ENCODE peak calls at places on chromosome 1, in four cellular contexts. One of them, this sample, is unnamed.

GRCh38 chr1:166062695-166063094 is 104.1 kb downstream of the FAM78B start:
- DNase-seq in left ventricle myocardium inferior: no peak
- DNase-seq in lower leg skin: peak
- DNase-seq in fibroblast of pulmonary artery: no peak
- DNase-seq in this sample: no peak

GRCh38 chr1:116161877-116162390 is 50.7 kb downstream of the MAB21L3 start:
- DNase-seq in left ventricle myocardium inferior: no peak
- DNase-seq in lower leg skin: no peak
- DNase-seq in fibroblast of pulmonary artery: no peak
- DNase-seq in this sample: no peak

GRCh38 chr1:42924249-42925131 is 34.2 kb downstream of the SLC2A1 start:
- DNase-seq in left ventricle myocardium inferior: peak
- DNase-seq in lower leg skin: peak
- DNase-seq in fibroblast of pulmonary artery: peak
- DNase-seq in this sample: peak

GRCh38 chr1:59703226-59703917 is 111.4 kb upstream of the HOOK1 start:
- DNase-seq in left ventricle myocardium inferior: no peak
- DNase-seq in lower leg skin: no peak
- DNase-seq in fibroblast of pulmonary artery: peak
- DNase-seq in this sample: peak

GRCh38 chr1:6889875-6890480 is 104.7 kb downstream of the CAMTA1 start:
- DNase-seq in left ventricle myocardium inferior: no peak
- DNase-seq in lower leg skin: no peak
- DNase-seq in fibroblast of pulmonary artery: peak
- DNase-seq in this sample: peak

GRCh38 chr1:78831731-78832360 is 174.7 kb downstream of the ADGRL4 start:
- DNase-seq in left ventricle myocardium inferior: no peak
- DNase-seq in lower leg skin: no peak
- DNase-seq in fibroblast of pulmonary artery: peak
- DNase-seq in this sample: peak

GRCh38 chr1:59414406-59415133 is 117.7 kb downstream of the FGGY start:
- DNase-seq in left ventricle myocardium inferior: no peak
- DNase-seq in lower leg skin: no peak
- DNase-seq in fibroblast of pulmonary artery: peak
- DNase-seq in this sample: peak

GRCh38 chr1:31639543-31639942 is 5.1 kb downstream of the PEF1 start:
- DNase-seq in left ventricle myocardium inferior: no peak
- DNase-seq in lower leg skin: no peak
- DNase-seq in fibroblast of pulmonary artery: peak
- DNase-seq in this sample: peak

GRCh38 chr1:42305639-42306038 is 29.4 kb downstream of the FOXJ3 start:
- DNase-seq in left ventricle myocardium inferior: no peak
- DNase-seq in lower leg skin: no peak
- DNase-seq in fibroblast of pulmonary artery: peak
- DNase-seq in this sample: no peak

GRCh38 chr1:178520803-178521202 is 7.9 kb downstream of the TEX35 start:
- DNase-seq in left ventricle myocardium inferior: no peak
- DNase-seq in lower leg skin: no peak
- DNase-seq in fibroblast of pulmonary artery: no peak
- DNase-seq in this sample: no peak

GRCh38 chr1:51966559-51966958 is 23.9 kb downstream of the RAB3B start:
- DNase-seq in left ventricle myocardium inferior: no peak
- DNase-seq in lower leg skin: no peak
- DNase-seq in fibroblast of pulmonary artery: no peak
- DNase-seq in this sample: peak

GRCh38 chr1:171844381-171844780 is 3.1 kb downstream of the DNM3 start:
- DNase-seq in left ventricle myocardium inferior: no peak
- DNase-seq in lower leg skin: no peak
- DNase-seq in fibroblast of pulmonary artery: no peak
- DNase-seq in this sample: no peak

GRCh38 chr1:171845998-171846397 is 4.7 kb downstream of the DNM3 start:
- DNase-seq in left ventricle myocardium inferior: no peak
- DNase-seq in lower leg skin: no peak
- DNase-seq in fibroblast of pulmonary artery: no peak
- DNase-seq in this sample: no peak

GRCh38 chr1:171841050-171841910 is at the start of gene DNM3:
- DNase-seq in left ventricle myocardium inferior: peak
- DNase-seq in lower leg skin: peak
- DNase-seq in fibroblast of pulmonary artery: peak
- DNase-seq in this sample: peak

GRCh38 chr1:171841931-171842723 is 829 bp downstream of the DNM3 start:
- DNase-seq in left ventricle myocardium inferior: no peak
- DNase-seq in lower leg skin: peak
- DNase-seq in fibroblast of pulmonary artery: no peak
- DNase-seq in this sample: no peak
- H3K4me3 ChIP-seq in left ventricle myocardium inferior: peak
- H3K4me3 ChIP-seq in lower leg skin: peak
- H3K4me3 ChIP-seq in fibroblast of pulmonary artery: peak
- H3K4me3 ChIP-seq in this sample: peak

GRCh38 chr1:232992227-232992626 is 41.8 kb downstream of the NTPCR start:
- DNase-seq in left ventricle myocardium inferior: no peak
- DNase-seq in lower leg skin: peak
- DNase-seq in fibroblast of pulmonary artery: no peak
- DNase-seq in this sample: no peak
- TF ChIP-seq CTCF in left ventricle myocardium inferior: no peak
- TF ChIP-seq CTCF in lower leg skin: no peak
- TF ChIP-seq CTCF in fibroblast of pulmonary artery: no peak
- TF ChIP-seq CTCF in this sample: no peak

GRCh38 chr1:2186901-2187300 is 7.7 kb downstream of the FAAP20 start:
- DNase-seq in left ventricle myocardium inferior: no peak
- DNase-seq in lower leg skin: no peak
- DNase-seq in fibroblast of pulmonary artery: no peak
- DNase-seq in this sample: no peak
- H3K4me3 ChIP-seq in left ventricle myocardium inferior: no peak
- H3K4me3 ChIP-seq in lower leg skin: no peak
- H3K4me3 ChIP-seq in fibroblast of pulmonary artery: no peak
- H3K4me3 ChIP-seq in this sample: no peak

GRCh38 chr1:9324246-9325096 is 31.8 kb downstream of the SPSB1 start:
- DNase-seq in left ventricle myocardium inferior: no peak
- DNase-seq in lower leg skin: no peak
- DNase-seq in fibroblast of pulmonary artery: no peak
- DNase-seq in this sample: no peak

GRCh38 chr1:9321986-9322715 is 29.5 kb downstream of the SPSB1 start:
- DNase-seq in left ventricle myocardium inferior: no peak
- DNase-seq in lower leg skin: no peak
- DNase-seq in fibroblast of pulmonary artery: no peak
- DNase-seq in this sample: no peak

GRCh38 chr1:9320520-9321479 is 28.1 kb downstream of the SPSB1 start:
- DNase-seq in left ventricle myocardium inferior: no peak
- DNase-seq in lower leg skin: no peak
- DNase-seq in fibroblast of pulmonary artery: no peak
- DNase-seq in this sample: peak

GRCh38 chr1:9321480-9321849 is 28.8 kb downstream of the SPSB1 start:
- DNase-seq in left ventricle myocardium inferior: no peak
- DNase-seq in lower leg skin: no peak
- DNase-seq in fibroblast of pulmonary artery: peak
- DNase-seq in this sample: peak

GRCh38 chr1:9322845-9323244 is 30.2 kb downstream of the SPSB1 start:
- DNase-seq in left ventricle myocardium inferior: peak
- DNase-seq in lower leg skin: no peak
- DNase-seq in fibroblast of pulmonary artery: no peak
- DNase-seq in this sample: no peak
- TF ChIP-seq CTCF in left ventricle myocardium inferior: peak
- TF ChIP-seq CTCF in lower leg skin: no peak
- TF ChIP-seq CTCF in fibroblast of pulmonary artery: no peak
- TF ChIP-seq CTCF in this sample: no peak

GRCh38 chr1:231541842-231542241 is 13.4 kb downstream of the TSNAX start:
- DNase-seq in left ventricle myocardium inferior: no peak
- DNase-seq in lower leg skin: no peak
- DNase-seq in fibroblast of pulmonary artery: peak
- DNase-seq in this sample: no peak

GRCh38 chr1:231533240-231533639 is 4.8 kb downstream of the TSNAX start:
- DNase-seq in left ventricle myocardium inferior: no peak
- DNase-seq in lower leg skin: no peak
- DNase-seq in fibroblast of pulmonary artery: no peak
- DNase-seq in this sample: no peak

GRCh38 chr1:231540847-231541246 is 12.4 kb downstream of the TSNAX start:
- DNase-seq in left ventricle myocardium inferior: no peak
- DNase-seq in lower leg skin: no peak
- DNase-seq in fibroblast of pulmonary artery: no peak
- DNase-seq in this sample: no peak

GRCh38 chr1:231534703-231535159 is 6.3 kb downstream of the TSNAX start:
- DNase-seq in left ventricle myocardium inferior: no peak
- DNase-seq in lower leg skin: no peak
- DNase-seq in fibroblast of pulmonary artery: no peak
- DNase-seq in this sample: no peak

DNA sequence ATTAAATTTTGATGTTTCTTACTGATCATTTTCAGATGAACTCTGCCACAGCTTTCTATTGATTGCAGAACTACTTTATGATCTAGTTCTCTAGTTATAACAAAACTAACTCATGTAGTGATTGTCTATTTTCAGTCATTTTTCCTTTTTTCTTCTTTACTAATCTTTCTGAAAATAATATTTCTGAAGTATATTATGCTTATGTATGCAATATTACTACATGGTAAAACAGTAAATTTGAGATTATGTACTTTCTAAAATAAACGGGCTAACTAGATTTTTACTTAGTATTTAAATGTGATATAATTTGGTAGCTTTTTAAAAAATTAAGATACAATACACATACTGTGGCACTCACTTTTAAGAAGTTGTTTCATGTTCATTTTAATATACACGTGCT is 7.6 kb downstream of the TSNAX start:
- DNase-seq in left ventricle myocardium inferior: no peak
- DNase-seq in lower leg skin: no peak
- DNase-seq in fibroblast of pulmonary artery: no peak
- DNase-seq in this sample: no peak
- H3K4me3 ChIP-seq in left ventricle myocardium inferior: no peak
- H3K4me3 ChIP-seq in lower leg skin: no peak
- H3K4me3 ChIP-seq in fibroblast of pulmonary artery: no peak
- H3K4me3 ChIP-seq in this sample: no peak

DNA sequence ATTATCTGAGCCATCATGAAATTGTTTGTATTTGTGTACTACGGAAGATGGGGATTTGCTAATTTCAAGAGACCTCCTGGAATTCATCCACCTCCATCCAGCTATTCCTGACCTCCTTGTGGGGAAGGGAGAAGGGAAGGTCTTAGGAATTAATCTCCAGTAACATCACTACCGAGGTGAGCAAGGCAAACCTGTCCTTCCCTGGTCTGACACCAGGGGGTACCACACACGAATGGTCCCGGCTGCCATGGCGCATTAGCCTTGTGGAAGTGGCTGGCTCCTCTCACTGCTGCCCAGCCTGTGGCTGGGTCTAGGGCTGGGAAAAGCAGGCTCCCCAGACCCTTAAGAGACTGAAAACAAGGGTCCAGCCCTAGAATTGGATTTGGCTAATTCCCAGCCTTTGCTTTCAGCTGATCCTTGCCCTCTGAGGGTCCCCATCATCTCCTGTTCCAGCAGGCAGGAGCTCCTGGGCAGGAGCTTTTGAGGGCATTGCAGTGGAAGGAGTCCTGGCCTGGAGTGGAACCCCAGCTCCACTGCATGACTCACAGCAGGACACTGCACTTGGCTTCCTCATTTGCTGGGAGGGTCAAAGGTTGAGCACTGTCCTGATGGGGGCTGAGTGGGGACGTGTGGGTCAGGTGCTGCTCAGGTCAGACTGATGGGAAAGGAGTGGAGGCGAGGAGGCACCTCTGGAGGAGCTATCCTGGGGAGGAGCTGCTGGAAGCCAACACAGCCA is 34.8 kb downstream of the RIMS3 start:
- DNase-seq in left ventricle myocardium inferior: no peak
- DNase-seq in lower leg skin: no peak
- DNase-seq in fibroblast of pulmonary artery: peak
- DNase-seq in this sample: peak
- TF ChIP-seq CTCF in left ventricle myocardium inferior: peak
- TF ChIP-seq CTCF in lower leg skin: no peak
- TF ChIP-seq CTCF in fibroblast of pulmonary artery: peak
- TF ChIP-seq CTCF in this sample: peak

DNA sequence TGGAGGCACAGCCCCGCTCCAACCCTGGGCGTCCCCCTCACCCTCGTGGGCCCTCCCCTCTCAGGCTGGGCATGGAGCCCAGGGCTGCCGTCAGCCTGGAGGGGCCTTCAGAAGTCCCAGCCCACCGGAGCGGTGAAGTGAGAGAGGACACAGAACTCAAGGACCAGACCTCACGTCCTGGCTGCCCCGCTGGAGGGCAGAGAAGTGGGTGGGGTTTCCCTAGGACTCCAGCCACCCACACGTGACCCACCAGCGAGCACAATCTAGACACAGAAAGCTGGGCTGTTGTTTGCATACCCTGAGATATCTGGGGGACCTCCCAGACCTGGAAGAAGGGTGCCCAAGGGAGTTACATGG is 59.2 kb downstream of the CASZ1 start:
- DNase-seq in left ventricle myocardium inferior: peak
- DNase-seq in lower leg skin: no peak
- DNase-seq in fibroblast of pulmonary artery: no peak
- DNase-seq in this sample: no peak
- H3K4me3 ChIP-seq in left ventricle myocardium inferior: peak
- H3K4me3 ChIP-seq in lower leg skin: no peak
- H3K4me3 ChIP-seq in fibroblast of pulmonary artery: no peak
- H3K4me3 ChIP-seq in this sample: no peak

GRCh38 chr1:54227091-54227602 is 27.2 kb downstream of the MRPL37 start:
- DNase-seq in left ventricle myocardium inferior: no peak
- DNase-seq in lower leg skin: no peak
- DNase-seq in fibroblast of pulmonary artery: peak
- DNase-seq in this sample: peak

GRCh38 chr1:54225986-54226559 is 26.1 kb downstream of the MRPL37 start:
- DNase-seq in left ventricle myocardium inferior: no peak
- DNase-seq in lower leg skin: no peak
- DNase-seq in fibroblast of pulmonary artery: no peak
- DNase-seq in this sample: no peak

GRCh38 chr1:54229281-54229891 is 29.4 kb downstream of the MRPL37 start:
- DNase-seq in left ventricle myocardium inferior: no peak
- DNase-seq in lower leg skin: no peak
- DNase-seq in fibroblast of pulmonary artery: peak
- DNase-seq in this sample: peak

GRCh38 chr1:54228638-54229079 is 28.7 kb downstream of the MRPL37 start:
- DNase-seq in left ventricle myocardium inferior: no peak
- DNase-seq in lower leg skin: no peak
- DNase-seq in fibroblast of pulmonary artery: no peak
- DNase-seq in this sample: no peak

GRCh38 chr1:54227836-54228435 is 28.0 kb downstream of the MRPL37 start:
- DNase-seq in left ventricle myocardium inferior: no peak
- DNase-seq in lower leg skin: no peak
- DNase-seq in fibroblast of pulmonary artery: no peak
- DNase-seq in this sample: no peak
- TF ChIP-seq CTCF in left ventricle myocardium inferior: no peak
- TF ChIP-seq CTCF in lower leg skin: no peak
- TF ChIP-seq CTCF in fibroblast of pulmonary artery: no peak
- TF ChIP-seq CTCF in this sample: no peak